ENCODE peak calls at places on chromosomes 4 and X, in six cellular contexts. One of them, this sample, is unnamed.

GRCh38 chrX:45689971-45690370 is 489.3 kb upstream of the DIPK2B start:
- DNase-seq in activated T-helper 1 cell treated with anti-CD3 and anti-CD28 coated beads, Interleukin-2, amount 50 U/mL, for 16 hours: no peak
- DNase-seq in HFFc6: no peak
- DNase-seq in CD4-positive, alpha-beta T cell: no peak
- DNase-seq in COR-L47: no peak
- DNase-seq in stimulated activated CD8-positive, alpha-beta memory T cell treated with anti-CD3 and anti-CD28 coated beads, Interleukin-2, amount 100 ng/mL, for 48 hours: no peak
- DNase-seq in this sample: no peak

GRCh38 chr4:149063007-149063406 is 620.8 kb upstream of the NR3C2 start:
- DNase-seq in activated T-helper 1 cell treated with anti-CD3 and anti-CD28 coated beads, Interleukin-2, amount 50 U/mL, for 16 hours: no peak
- DNase-seq in HFFc6: no peak
- DNase-seq in CD4-positive, alpha-beta T cell: no peak
- DNase-seq in COR-L47: no peak
- DNase-seq in stimulated activated CD8-positive, alpha-beta memory T cell treated with anti-CD3 and anti-CD28 coated beads, Interleukin-2, amount 100 ng/mL, for 48 hours: no peak
- DNase-seq in this sample: no peak

GRCh38 chr4:8851321-8852117 is 20.1 kb downstream of the HMX1 start:
- DNase-seq in activated T-helper 1 cell treated with anti-CD3 and anti-CD28 coated beads, Interleukin-2, amount 50 U/mL, for 16 hours: no peak
- DNase-seq in HFFc6: no peak
- DNase-seq in CD4-positive, alpha-beta T cell: no peak
- DNase-seq in COR-L47: no peak
- DNase-seq in stimulated activated CD8-positive, alpha-beta memory T cell treated with anti-CD3 and anti-CD28 coated beads, Interleukin-2, amount 100 ng/mL, for 48 hours: no peak
- DNase-seq in this sample: no peak

GRCh38 chr4:140718240-140718639 is 37.9 kb downstream of the TBC1D9 start:
- DNase-seq in activated T-helper 1 cell treated with anti-CD3 and anti-CD28 coated beads, Interleukin-2, amount 50 U/mL, for 16 hours: no peak
- DNase-seq in HFFc6: peak; percentile 45
- DNase-seq in CD4-positive, alpha-beta T cell: no peak
- DNase-seq in COR-L47: no peak
- DNase-seq in stimulated activated CD8-positive, alpha-beta memory T cell treated with anti-CD3 and anti-CD28 coated beads, Interleukin-2, amount 100 ng/mL, for 48 hours: no peak
- DNase-seq in this sample: no peak

GRCh38 chrX:129726307-129727111 is 12.3 kb upstream of the XPNPEP2 start:
- DNase-seq in activated T-helper 1 cell treated with anti-CD3 and anti-CD28 coated beads, Interleukin-2, amount 50 U/mL, for 16 hours: no peak
- DNase-seq in HFFc6: peak; percentile 53
- DNase-seq in CD4-positive, alpha-beta T cell: peak; percentile 23
- DNase-seq in COR-L47: peak; percentile 31
- DNase-seq in stimulated activated CD8-positive, alpha-beta memory T cell treated with anti-CD3 and anti-CD28 coated beads, Interleukin-2, amount 100 ng/mL, for 48 hours: peak; percentile 26
- DNase-seq in this sample: peak; percentile 46

GRCh38 chr4:87985097-87985886 is 9.8 kb downstream of the SPP1 start:
- DNase-seq in activated T-helper 1 cell treated with anti-CD3 and anti-CD28 coated beads, Interleukin-2, amount 50 U/mL, for 16 hours: no peak
- DNase-seq in HFFc6: peak; percentile 54
- DNase-seq in CD4-positive, alpha-beta T cell: no peak
- DNase-seq in COR-L47: peak; percentile 80
- DNase-seq in stimulated activated CD8-positive, alpha-beta memory T cell treated with anti-CD3 and anti-CD28 coated beads, Interleukin-2, amount 100 ng/mL, for 48 hours: peak; percentile 27
- DNase-seq in this sample: peak; percentile 37

GRCh38 chr4:166422475-166422874 is 549.4 kb downstream of the TLL1 start:
- DNase-seq in activated T-helper 1 cell treated with anti-CD3 and anti-CD28 coated beads, Interleukin-2, amount 50 U/mL, for 16 hours: no peak
- DNase-seq in HFFc6: peak; percentile 85
- DNase-seq in CD4-positive, alpha-beta T cell: no peak
- DNase-seq in COR-L47: no peak
- DNase-seq in stimulated activated CD8-positive, alpha-beta memory T cell treated with anti-CD3 and anti-CD28 coated beads, Interleukin-2, amount 100 ng/mL, for 48 hours: no peak
- DNase-seq in this sample: no peak

GRCh38 chrX:110414273-110414672 is 55.6 kb downstream of the RTL9 start:
- DNase-seq in activated T-helper 1 cell treated with anti-CD3 and anti-CD28 coated beads, Interleukin-2, amount 50 U/mL, for 16 hours: no peak
- DNase-seq in HFFc6: no peak
- DNase-seq in CD4-positive, alpha-beta T cell: no peak
- DNase-seq in COR-L47: no peak
- DNase-seq in stimulated activated CD8-positive, alpha-beta memory T cell treated with anti-CD3 and anti-CD28 coated beads, Interleukin-2, amount 100 ng/mL, for 48 hours: no peak
- DNase-seq in this sample: no peak